ENCODE peak calls at places on chromosomes 3 and 15, in ten cellular contexts. Y is transverse colon, L is spleen, O is GM12878, T is SK-N-SH, N is HCT116, I is prostate gland, Q is stomach, K is upper lobe of left lung, U is breast epithelium. G is an unnamed sample. For H3K36me3, the result is how much of the 10 kb centered on the place peaks cover.

GRCh38 chr15:72838311-72838731 is 54.8 kb upstream of the ADPGK start:
- DNase-seq in Y (no peak), L (no peak), O (no peak), T (no peak), N (no peak), I (no peak), Q (no peak), K (no peak), U (peak), G (no peak)

GRCh38 chr15:34341922-34342736 is 807 bp downstream of the NOP10 start:
- DNase-seq in Y (no peak), L (no peak), O (no peak), T (no peak), N (no peak), I (no peak), Q (no peak), K (no peak), U (no peak), G (no peak)

GRCh38 chr15:60520825-60521368 is 42.0 kb upstream of the ICE2 start:
- DNase-seq in Y (peak), L (peak), O (no peak), T (peak), N (peak), I (peak), Q (peak), K (no peak), U (peak), G (no peak)

GRCh38 chr3:58384381-58385090 is 49.1 kb downstream of the PDHB start:
- DNase-seq in Y (no peak), L (no peak), O (no peak), T (peak), N (no peak), I (no peak), Q (no peak), K (no peak), U (no peak), G (no peak)

GRCh38 chr3:25448750-25449684 is 21.0 kb downstream of the RARB start:
- DNase-seq in Y (peak), L (peak), O (no peak), T (peak), N (no peak), I (peak), Q (peak), K (no peak), U (peak), G (no peak)

GRCh38 chr3:115986555-115987207 is 363.4 kb downstream of the GAP43 start:
- DNase-seq in Y (no peak), L (no peak), O (no peak), T (peak), N (peak), I (no peak), Q (no peak), K (no peak), U (no peak), G (no peak)

GRCh38 chr15:74642328-74642723 is 26.7 kb downstream of the CLK3 start:
- DNase-seq in Y (no peak), L (no peak), O (no peak), T (no peak), N (no peak), I (peak), Q (peak), K (no peak), U (no peak), G (no peak)

GRCh38 chr15:56052389-56053045 is 59.1 kb upstream of the NEDD4 start:
- DNase-seq in Y (no peak), L (no peak), O (no peak), T (peak), N (peak), I (no peak), Q (no peak), K (no peak), U (no peak), G (no peak)

GRCh38 chr15:68646156-68646555 is 67.4 kb downstream of the CORO2B start:
- DNase-seq in Y (no peak), L (no peak), O (no peak), T (no peak), N (no peak), I (no peak), Q (no peak), K (no peak), U (no peak), G (no peak)

GRCh38 chr3:148146947-148147346 is 550.8 kb upstream of the AGTR1 start:
- DNase-seq in Y (no peak), L (no peak), O (no peak), T (no peak), N (no peak), I (no peak), Q (no peak), K (no peak), U (no peak), G (no peak)

GRCh38 chr3:106810461-106810733 is 566.8 kb upstream of the CCDC54 start:
- DNase-seq in Y (no peak), L (no peak), O (no peak), T (peak), N (no peak), I (no peak), Q (no peak), K (no peak), U (no peak), G (no peak)

GRCh38 chr3:47333907-47334306 is 46.9 kb upstream of the PTPN23 start:
- DNase-seq in Y (no peak), L (no peak), O (no peak), T (no peak), N (no peak), I (no peak), Q (no peak), K (no peak), U (no peak), G (no peak)

GRCh38 chr15:62171882-62172281 is 6.8 kb upstream of the C2CD4B start:
- DNase-seq in Y (no peak), L (no peak), O (no peak), T (no peak), N (no peak), I (no peak), Q (no peak), K (no peak), U (no peak), G (no peak)

GRCh38 chr3:157354722-157355121 is 81.9 kb upstream of the PTX3 start:
- DNase-seq in Y (no peak), L (no peak), O (no peak), T (no peak), N (peak), I (no peak), Q (no peak), K (no peak), U (no peak), G (no peak)

GRCh38 chr15:38085104-38085503 is 150.7 kb downstream of the TMCO5A start:
- DNase-seq in Y (no peak), L (no peak), O (peak), T (no peak), N (no peak), I (no peak), Q (no peak), K (no peak), U (no peak), G (no peak)

GRCh38 chr3:140731440-140732119 is 53.7 kb downstream of the TRIM42 start:
- DNase-seq in Y (no peak), L (no peak), O (no peak), T (no peak), N (no peak), I (no peak), Q (no peak), K (no peak), U (no peak), G (no peak)

GRCh38 chr3:170056710-170057454 is 19.1 kb downstream of the GPR160 start:
- DNase-seq in Y (no peak), L (no peak), O (peak), T (no peak), N (no peak), I (no peak), Q (no peak), K (no peak), U (no peak), G (no peak)

GRCh38 chr3:195550723-195551122 is 7.6 kb upstream of the PPP1R2 start:
- DNase-seq in Y (no peak), L (no peak), O (no peak), T (no peak), N (no peak), I (no peak), Q (no peak), K (no peak), U (no peak), G (no peak)

GRCh38 chr3:47420511-47421484 is 40.0 kb downstream of the PTPN23 start:
- DNase-seq in Y (peak), L (peak), O (peak), T (peak), N (peak), I (peak), Q (peak), K (peak), U (peak), G (no peak)

GRCh38 chr3:78846688-78847087 is 921.1 kb downstream of the ROBO1 start:
- DNase-seq in Y (no peak), L (no peak), O (no peak), T (no peak), N (no peak), I (no peak), Q (no peak), K (no peak), U (no peak), G (no peak)

GRCh38 chr15:99788156-99788555 is 54.9 kb upstream of the LYSMD4 start:
- DNase-seq in Y (no peak), L (no peak), O (no peak), T (no peak), N (no peak), I (no peak), Q (no peak), K (no peak), U (no peak), G (no peak)

GRCh38 chr3:195129644-195130492 is 141.1 kb downstream of the XXYLT1 start:
- DNase-seq in Y (no peak), L (no peak), O (peak), T (no peak), N (no peak), I (no peak), Q (no peak), K (no peak), U (no peak), G (no peak)

GRCh38 chr3:15120986-15121385 is 22.0 kb upstream of the RBSN start:
- DNase-seq in Y (no peak), L (no peak), O (peak), T (no peak), N (no peak), I (no peak), Q (no peak), K (no peak), U (no peak), G (no peak)

GRCh38 chr3:133490468-133491351 is 82.8 kb upstream of the CDV3 start:
- DNase-seq in Y (peak), L (peak), O (peak), T (no peak), N (no peak), I (no peak), Q (no peak), K (no peak), U (no peak), G (no peak)

GRCh38 chr3:67028385-67028784 is 30.3 kb downstream of the KBTBD8 start:
- DNase-seq in Y (no peak), L (no peak), O (no peak), T (no peak), N (no peak), I (no peak), Q (no peak), K (no peak), U (no peak), G (no peak)

GRCh38 chr3:108125550-108126071 is 34.8 kb upstream of the CD47 start:
- DNase-seq in Y (peak), L (peak), O (peak), T (no peak), N (no peak), I (no peak), Q (no peak), K (no peak), U (no peak), G (no peak)

GRCh38 chr15:50353251-50353998 is 1.6 kb downstream of the GABPB1 start:
- DNase-seq in Y (no peak), L (no peak), O (no peak), T (no peak), N (no peak), I (no peak), Q (no peak), K (no peak), U (no peak), G (no peak)

GRCh38 chr3:112671930-112672715 is 31.2 kb upstream of the CCDC80 start:
- DNase-seq in Y (no peak), L (no peak), O (no peak), T (no peak), N (no peak), I (no peak), Q (no peak), K (no peak), U (no peak), G (no peak)

GRCh38 chr3:78139166-78139565 is 1099.3 kb downstream of the ROBO2 start:
- DNase-seq in Y (no peak), L (no peak), O (no peak), T (no peak), N (no peak), I (no peak), Q (no peak), K (no peak), U (no peak), G (no peak)

GRCh38 chr3:69033470-69033869 is 18.7 kb downstream of the TMF1 start:
- DNase-seq in Y (no peak), L (no peak), O (no peak), T (no peak), N (no peak), I (no peak), Q (no peak), K (no peak), U (no peak), G (no peak)
- H3K36me3 ChIP-seq in Y (under half), L (half or more), O (under half), T (half or more), N (under half), I (under half), Q (half or more), K (half or more), U (under half), G (under half)

DNA sequence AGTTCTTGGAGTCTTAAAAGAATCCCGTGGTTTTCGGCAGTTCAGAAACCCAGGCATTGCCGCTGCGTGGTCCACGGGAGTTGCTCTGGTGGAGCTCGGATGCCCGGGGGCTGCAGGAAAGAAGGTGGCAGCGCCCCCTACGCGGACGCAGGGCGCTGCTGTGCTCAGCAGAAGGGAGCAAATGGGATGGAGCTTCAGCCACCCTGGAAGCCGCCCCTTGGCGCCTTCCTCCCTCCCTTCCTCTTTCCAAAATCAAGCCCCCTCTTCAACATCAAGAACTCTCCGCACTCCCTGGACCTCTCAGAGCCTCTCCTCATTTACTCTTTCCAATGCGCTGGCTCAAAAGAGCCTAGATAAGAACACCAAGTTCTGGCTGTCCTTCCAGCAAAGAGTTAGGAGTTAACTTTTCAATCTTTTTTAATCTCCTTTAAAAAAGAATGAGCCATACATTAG is 880 bp upstream of the CHRNA7 start:
- DNase-seq in Y (peak), L (peak), O (no peak), T (peak), N (no peak), I (no peak), Q (peak), K (peak), U (no peak), G (no peak)
- TF ChIP-seq POLR2AphosphoS5 in Y (no peak), L (peak), O (no peak), T (no peak), N (no peak), I (no peak), Q (no peak), K (no peak), U (no peak), G (no peak)

DNA sequence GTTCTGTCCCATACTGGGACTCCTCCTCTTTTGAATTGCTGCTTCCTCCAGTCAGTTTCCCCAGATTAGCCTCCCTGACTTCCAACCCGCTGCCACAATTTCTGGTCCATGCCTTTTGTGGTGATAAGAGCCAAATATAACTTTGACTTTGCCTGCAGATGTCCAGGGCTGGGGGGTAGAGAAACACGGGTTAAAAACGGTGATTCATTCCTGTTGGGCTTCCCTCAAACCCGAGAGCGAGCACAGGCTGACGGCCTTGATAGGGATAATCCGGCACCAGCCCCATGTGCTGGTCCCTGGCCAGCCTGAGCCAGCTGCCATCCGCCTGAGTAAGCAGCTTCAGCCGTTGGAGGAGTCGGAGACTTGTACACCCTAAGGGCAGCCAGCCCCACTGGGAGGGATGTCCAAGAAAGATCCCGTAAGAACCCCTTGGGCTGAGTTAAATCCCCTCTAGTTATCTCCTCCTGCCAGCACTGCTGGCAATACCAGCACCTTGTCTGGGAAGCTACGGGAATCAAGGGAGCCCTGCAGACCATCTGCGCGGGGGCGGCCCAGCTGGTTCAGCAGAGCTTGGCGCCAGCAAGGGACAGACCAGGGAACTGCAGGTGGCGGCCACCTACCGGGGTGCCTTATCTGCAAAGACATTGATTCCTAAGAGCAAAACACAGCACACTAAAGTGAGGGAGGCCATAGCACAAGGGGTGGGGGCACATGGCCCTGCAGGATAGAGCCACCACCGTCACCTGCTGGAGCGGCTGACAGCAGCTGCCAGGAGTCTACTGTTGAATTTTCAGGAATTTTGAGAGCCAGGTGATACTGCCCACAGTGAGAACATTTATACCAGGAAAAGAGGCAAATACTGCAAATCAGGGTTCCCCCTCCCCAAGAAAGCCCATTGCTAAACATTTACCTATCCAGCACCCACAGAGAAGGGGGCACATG is 18.1 kb downstream of the CSPG4 start:
- DNase-seq in Y (peak), L (peak), O (no peak), T (peak), N (no peak), I (peak), Q (peak), K (peak), U (peak), G (no peak)
- TF ChIP-seq CTCF in Y (peak), L (no peak), O (peak), T (peak), N (no peak), I (peak), Q (no peak), K (no peak), U (peak), G (no peak)

DNA sequence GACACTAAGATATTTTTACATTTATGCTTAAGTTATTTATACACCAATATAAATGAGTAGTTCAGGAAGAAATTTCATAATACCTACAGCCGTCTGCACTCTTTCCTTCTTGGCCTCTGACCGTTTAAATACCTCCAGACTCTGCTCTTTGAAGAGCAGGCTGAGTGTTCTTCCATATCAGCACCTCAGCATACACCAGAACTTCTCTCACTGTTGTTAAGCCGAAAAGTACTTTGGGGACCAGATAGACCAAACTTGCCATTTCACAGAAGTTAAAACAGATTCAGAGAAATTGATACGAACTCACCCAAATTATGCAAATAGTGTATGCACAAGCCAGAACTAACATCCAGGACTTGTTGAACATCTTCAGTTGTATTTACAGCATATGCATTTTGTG is 24.3 kb downstream of the CGGBP1 start:
- DNase-seq in Y (no peak), L (no peak), O (no peak), T (no peak), N (no peak), I (no peak), Q (no peak), K (no peak), U (no peak), G (no peak)
- H3K36me3 ChIP-seq in Y (under half), L (under half), O (under half), T (under half), N (under half), I (under half), Q (under half), K (under half), U (under half), G (under half)